ENCODE peak calls at places on chromosomes 2 and 18, in eight cellular contexts. B is GM06990; Z is foreskin keratinocyte; Q is left ventricle myocardium inferior; O is CD4-positive, alpha-beta T cell; I is OCI-LY7; V is mucosa of descending colon; K is Panc1. Y is an unnamed sample.

GRCh38 chr2:102101844-102102635 is 40.5 kb upstream of the IL1R1 start:
- DNase-seq in B (no peak), Z (no peak), Q (no peak), O (no peak), I (no peak), V (no peak), K (no peak), Y (no peak)

GRCh38 chr2:74199275-74199701 is 873 bp downstream of the MTHFD2 start:
- DNase-seq in B (no peak), Z (no peak), Q (no peak), O (no peak), I (no peak), V (peak), K (no peak), Y (no peak)

GRCh38 chr2:168316073-168316440 is 68.7 kb upstream of the STK39 start:
- DNase-seq in B (no peak), Z (no peak), Q (no peak), O (no peak), I (no peak), V (no peak), K (no peak), Y (no peak)

GRCh38 chr2:130372833-130373807 is 17.3 kb downstream of the PTPN18 start:
- DNase-seq in B (no peak), Z (no peak), Q (no peak), O (no peak), I (peak), V (no peak), K (no peak), Y (no peak)

GRCh38 chr18:36309436-36310391 is 12.2 kb downstream of the FHOD3 start:
- DNase-seq in B (no peak), Z (peak), Q (no peak), O (no peak), I (no peak), V (no peak), K (peak), Y (no peak)

GRCh38 chr2:26314243-26314642 is 31.7 kb upstream of the SELENOI start:
- DNase-seq in B (no peak), Z (no peak), Q (no peak), O (no peak), I (no peak), V (no peak), K (no peak), Y (no peak)

GRCh38 chr2:55048925-55049793 is 1.1 kb downstream of the RTN4 start:
- DNase-seq in B (peak), Z (peak), Q (peak), O (peak), I (peak), V (peak), K (no peak), Y (peak)

GRCh38 chr2:240398711-240399267 is 36.7 kb upstream of the GPC1 start:
- DNase-seq in B (no peak), Z (no peak), Q (no peak), O (no peak), I (no peak), V (peak), K (no peak), Y (peak)

GRCh38 chr2:65070172-65070830 is 14.1 kb downstream of the CEP68 start:
- DNase-seq in B (no peak), Z (peak), Q (no peak), O (no peak), I (peak), V (no peak), K (no peak), Y (no peak)

GRCh38 chr2:213834331-213834730 is 550.1 kb downstream of the SPAG16 start:
- DNase-seq in B (no peak), Z (peak), Q (no peak), O (no peak), I (no peak), V (no peak), K (no peak), Y (no peak)

GRCh38 chr2:130854301-130854700 is 17.6 kb downstream of the ARHGEF4 start:
- DNase-seq in B (no peak), Z (no peak), Q (no peak), O (no peak), I (no peak), V (no peak), K (no peak), Y (no peak)

GRCh38 chr18:50806208-50806616 is 13.6 kb downstream of the MRO start:
- DNase-seq in B (no peak), Z (no peak), Q (peak), O (no peak), I (no peak), V (peak), K (no peak), Y (no peak)

GRCh38 chr2:30777662-30778505 is 29.4 kb downstream of the CAPN13 start:
- DNase-seq in B (no peak), Z (no peak), Q (no peak), O (no peak), I (no peak), V (no peak), K (no peak), Y (no peak)

DNA sequence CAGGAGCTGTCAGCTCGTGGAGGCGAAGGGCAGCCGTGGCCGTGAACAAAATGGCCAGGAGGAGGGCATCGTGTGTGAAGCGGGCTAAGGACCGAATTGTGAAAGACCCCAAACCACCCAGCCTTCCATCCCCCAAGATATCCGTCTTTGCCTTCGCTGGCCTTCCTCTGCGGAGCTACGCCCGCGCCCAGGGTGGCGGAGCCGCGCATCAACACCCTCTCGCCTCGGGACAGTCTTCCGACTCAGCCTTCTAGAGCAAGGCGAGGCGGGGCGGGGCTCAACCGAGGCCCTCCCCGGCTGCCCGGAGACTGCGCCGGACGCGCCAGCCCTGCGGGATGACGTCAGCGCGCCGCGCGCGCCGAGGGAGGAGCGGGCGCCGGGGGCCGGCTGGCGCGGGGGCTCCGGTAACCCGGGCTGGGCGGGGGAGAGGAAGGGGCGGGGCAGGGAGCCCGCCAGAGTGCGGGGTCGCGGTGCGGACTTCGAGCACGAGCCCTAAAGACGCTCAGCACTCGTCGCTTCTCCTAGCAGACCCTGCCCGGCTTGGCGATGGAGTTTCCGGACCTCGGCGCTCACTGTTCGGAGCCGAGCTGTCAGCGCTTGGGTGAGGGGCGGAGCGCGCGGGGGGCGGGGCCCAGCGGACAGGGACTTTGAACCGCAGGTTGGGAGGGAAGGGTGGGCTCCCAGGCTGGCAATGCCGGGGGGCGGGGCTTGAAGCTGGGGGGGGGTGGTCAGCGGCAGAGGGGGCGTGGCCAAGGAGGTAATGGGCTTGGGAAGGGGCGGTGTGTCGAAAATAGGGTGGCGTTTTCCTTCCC is at the start of gene ZFAND2B:
- DNase-seq in B (peak), Z (peak), Q (peak), O (peak), I (peak), V (peak), K (peak), Y (peak)
- TF ChIP-seq CTCF in B (no peak), Z (peak), Q (peak), O (no peak), I (no peak), V (no peak), K (no peak), Y (no peak)

GRCh38 chr2:227939271-227940027 is 68.0 kb downstream of the DAW1 start:
- DNase-seq in B (no peak), Z (no peak), Q (no peak), O (no peak), I (peak), V (no peak), K (peak), Y (no peak)
- TF ChIP-seq CTCF in B (peak), Z (peak), Q (peak), O (no peak), I (peak), V (peak), K (peak), Y (no peak)

GRCh38 chr2:231679906-231680283 is 28.4 kb upstream of the PTMA start:
- DNase-seq in B (no peak), Z (no peak), Q (no peak), O (no peak), I (no peak), V (no peak), K (no peak), Y (no peak)
- TF ChIP-seq CTCF in B (no peak), Z (no peak), Q (no peak), O (no peak), I (no peak), V (no peak), K (no peak), Y (no peak)

DNA sequence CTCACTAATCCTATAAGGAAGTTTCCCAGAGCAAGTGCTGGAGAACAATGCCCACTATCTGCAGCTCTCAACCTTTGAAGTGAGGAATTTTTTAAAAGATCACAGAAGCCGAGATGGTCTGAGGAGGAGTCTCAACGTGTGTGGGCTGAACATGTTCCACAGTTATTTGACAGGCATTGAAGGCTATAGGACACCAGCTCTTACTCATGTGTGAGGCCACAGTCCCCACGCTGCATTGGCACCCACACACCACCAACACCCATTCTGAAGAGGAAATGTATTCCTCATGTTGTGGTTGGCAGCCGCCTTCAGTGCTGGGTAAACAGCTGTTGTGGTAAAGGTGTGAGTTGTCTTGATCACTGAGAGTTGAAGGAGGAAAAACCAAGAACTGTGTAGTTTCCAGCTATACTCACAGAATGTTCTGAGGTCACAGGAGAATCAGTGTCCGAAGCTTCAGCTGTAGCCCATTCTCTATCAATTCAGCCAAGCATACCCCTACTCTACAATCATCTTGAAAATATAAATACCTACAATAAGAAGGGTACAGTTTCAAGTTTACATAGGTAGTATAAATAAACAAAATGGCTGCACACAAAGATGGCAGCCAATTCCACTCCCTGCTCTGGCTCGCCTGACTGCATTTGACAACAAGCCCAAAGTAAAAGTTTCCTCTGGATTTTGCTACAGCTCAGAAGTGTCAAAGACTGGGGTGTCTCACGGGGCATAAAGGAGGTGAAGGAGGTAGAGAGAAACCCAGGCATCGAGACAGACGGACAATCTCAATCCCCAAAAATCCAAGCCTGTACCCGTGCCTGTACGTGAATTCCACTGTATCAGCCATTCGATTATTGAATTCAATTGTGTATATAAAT is 12.1 kb downstream of the CD226 start:
- DNase-seq in B (peak), Z (no peak), Q (no peak), O (peak), I (no peak), V (peak), K (no peak), Y (peak)
- TF ChIP-seq CTCF in B (no peak), Z (no peak), Q (no peak), O (no peak), I (no peak), V (no peak), K (no peak), Y (no peak)

DNA sequence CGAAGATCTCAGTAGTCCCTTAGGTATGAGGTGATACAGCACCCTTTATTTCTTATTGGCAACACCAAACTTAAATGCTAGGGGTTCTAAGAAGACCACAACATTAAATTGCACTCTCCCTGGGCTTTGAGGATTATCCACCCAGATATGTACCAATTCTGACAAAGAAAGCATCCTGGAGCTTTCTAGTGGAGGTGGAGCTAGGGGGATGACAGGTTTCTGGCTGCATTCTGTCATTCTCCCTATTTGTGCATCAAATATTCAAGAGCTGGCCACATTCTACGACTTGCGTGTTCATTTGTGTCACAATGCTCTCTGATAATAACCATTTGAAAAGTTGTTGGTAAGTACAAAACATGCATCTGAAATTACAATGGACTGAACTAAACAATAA is 111.1 kb downstream of the CDH2 start:
- DNase-seq in B (no peak), Z (no peak), Q (no peak), O (no peak), I (no peak), V (no peak), K (no peak), Y (no peak)
- TF ChIP-seq CTCF in B (no peak), Z (no peak), Q (no peak), O (no peak), I (no peak), V (no peak), K (no peak), Y (no peak)

GRCh38 chr2:187054501-187055319 is 205.7 kb upstream of the ZSWIM2 start:
- DNase-seq in B (no peak), Z (no peak), Q (no peak), O (no peak), I (no peak), V (no peak), K (no peak), Y (no peak)
- TF ChIP-seq CTCF in B (peak), Z (no peak), Q (no peak), O (no peak), I (no peak), V (no peak), K (peak), Y (no peak)

GRCh38 chr2:222677981-222678380 is 6.5 kb downstream of the MOGAT1 start:
- DNase-seq in B (no peak), Z (no peak), Q (no peak), O (no peak), I (no peak), V (no peak), K (no peak), Y (no peak)
- TF ChIP-seq CTCF in B (no peak), Z (peak), Q (no peak), O (no peak), I (no peak), V (no peak), K (no peak), Y (no peak)

DNA sequence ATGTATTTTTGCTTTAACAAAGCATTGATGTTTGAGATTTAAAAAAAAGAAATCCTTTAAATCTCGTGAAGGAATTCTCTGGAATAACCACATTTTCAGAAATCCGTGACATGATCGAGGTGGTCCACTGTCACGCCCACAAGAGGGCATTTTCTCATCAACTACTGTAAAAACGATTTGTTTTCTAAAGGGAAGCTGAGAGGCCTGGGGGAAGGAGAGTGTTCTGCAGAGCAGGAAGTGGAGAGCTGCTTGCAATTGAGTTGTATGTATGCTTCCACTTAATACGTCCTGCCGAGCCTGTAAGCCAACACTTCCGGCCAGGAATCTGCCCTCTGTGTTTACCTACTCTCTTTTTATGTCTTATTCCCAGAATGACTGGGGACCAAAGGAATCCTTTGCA is 19.4 kb downstream of the KLHL29 start:
- DNase-seq in B (no peak), Z (no peak), Q (no peak), O (no peak), I (peak), V (peak), K (peak), Y (no peak)
- TF ChIP-seq CTCF in B (peak), Z (peak), Q (peak), O (no peak), I (peak), V (no peak), K (peak), Y (no peak)